ENCODE peak calls at places on chromosomes 7 and 10, in six cellular contexts. C is activated naive CD4-positive, alpha-beta T cell; T is GM19239; L is SW480; A is B cell; Q is OCI-LY7. Y is an unnamed sample.

GRCh38 chr7:75762350-75762917 is 9.6 kb downstream of the CCL26 start:
- DNase-seq in A (peak), Q (peak), C (no peak), L (peak), T (peak), Y (no peak)

GRCh38 chr10:124287791-124288190 is 130.9 kb downstream of the OAT start:
- DNase-seq in T (no peak), L (no peak), A (no peak), Q (no peak), C (no peak), Y (no peak)

GRCh38 chr10:2019281-2019680 is 282.0 kb upstream of the ADARB2 start:
- DNase-seq in C (no peak), A (no peak), Q (no peak), L (no peak), T (no peak), Y (no peak)

GRCh38 chr10:131841131-131841661 is 59.6 kb upstream of the PPP2R2D start:
- DNase-seq in A (no peak), L (no peak), T (no peak), C (no peak), Q (no peak), Y (peak)

GRCh38 chr10:112792487-112793196 is 157.4 kb upstream of the TCF7L2 start:
- DNase-seq in T (no peak), L (no peak), A (no peak), C (no peak), Q (no peak), Y (peak)

GRCh38 chr7:2016021-2016631 is 216.6 kb downstream of the MAD1L1 start:
- DNase-seq in C (no peak), A (peak), L (no peak), Q (no peak), T (no peak), Y (no peak)

GRCh38 chr10:125414998-125415397 is 254.6 kb upstream of the CTBP2 start:
- DNase-seq in L (no peak), Q (no peak), A (no peak), T (no peak), C (no peak), Y (no peak)

GRCh38 chr7:158093156-158093796 is 494.3 kb downstream of the PTPRN2 start:
- DNase-seq in T (no peak), C (no peak), L (no peak), A (no peak), Q (no peak), Y (peak)

GRCh38 chr10:79239930-79240713 is 107.1 kb upstream of the PPIF start:
- DNase-seq in C (no peak), T (no peak), Q (no peak), L (no peak), A (no peak), Y (no peak)

GRCh38 chr10:78829570-78829969 is 239.2 kb upstream of the ZMIZ1 start:
- DNase-seq in Q (no peak), T (no peak), A (no peak), C (no peak), L (no peak), Y (no peak)

GRCh38 chr10:55449981-55450380 is 649.0 kb upstream of the PCDH15 start:
- DNase-seq in T (no peak), A (no peak), C (no peak), L (no peak), Q (no peak), Y (no peak)

GRCh38 chr10:3067859-3068179 is 471 bp downstream of the PFKP start:
- DNase-seq in Q (peak), C (no peak), L (no peak), A (no peak), T (no peak), Y (no peak)

GRCh38 chr10:63765126-63765525 is 243.9 kb downstream of the REEP3 start:
- DNase-seq in A (no peak), L (no peak), Q (no peak), T (no peak), C (no peak), Y (no peak)

GRCh38 chr10:110751845-110752244 is 107.7 kb downstream of the RBM20 start:
- DNase-seq in Q (no peak), C (no peak), L (no peak), T (no peak), A (no peak), Y (no peak)

GRCh38 chr7:21767300-21767900 is 178.3 kb downstream of the CDCA7L start:
- DNase-seq in T (peak), L (peak), Q (peak), C (no peak), A (no peak), Y (no peak)

GRCh38 chr10:19498348-19499290 is 317.6 kb upstream of the PLXDC2 start:
- DNase-seq in Q (no peak), C (no peak), A (no peak), T (no peak), L (no peak), Y (no peak)

GRCh38 chr7:22555476-22555875 is 55.5 kb upstream of the STEAP1B start:
- DNase-seq in A (no peak), L (no peak), C (no peak), T (no peak), Q (no peak), Y (no peak)

GRCh38 chr10:93384006-93384405 is 98.1 kb downstream of the MYOF start:
- DNase-seq in T (no peak), L (peak), Q (no peak), C (no peak), A (no peak), Y (no peak)

GRCh38 chr10:1572519-1573333 is 164.6 kb downstream of the ADARB2 start:
- DNase-seq in C (no peak), Q (no peak), A (no peak), T (no peak), L (no peak), Y (no peak)

GRCh38 chr7:151168787-151169162 is 1.3 kb upstream of the GBX1 start:
- DNase-seq in A (no peak), Q (no peak), C (no peak), L (no peak), T (no peak), Y (no peak)

GRCh38 chr10:15433850-15434537 is 62.9 kb upstream of the FAM171A1 start:
- DNase-seq in C (no peak), T (no peak), A (peak), Q (peak), L (peak), Y (no peak)

GRCh38 chr7:139851770-139852481 is 22.9 kb downstream of the TBXAS1 start:
- DNase-seq in A (no peak), T (no peak), L (no peak), Q (no peak), C (no peak), Y (no peak)

GRCh38 chr7:32179567-32179966 is 109.4 kb upstream of the PDE1C start:
- DNase-seq in L (no peak), Q (no peak), T (no peak), C (no peak), A (no peak), Y (no peak)

GRCh38 chr7:98754041-98754479 is 115.8 kb downstream of the TMEM130 start:
- DNase-seq in L (peak), C (no peak), T (no peak), Q (peak), A (no peak), Y (no peak)

GRCh38 chr10:124417846-124418725 is 637 bp downstream of the OAT start:
- DNase-seq in Q (peak), C (peak), L (peak), T (no peak), A (peak), Y (peak)

GRCh38 chr7:125563964-125564529 is 634.4 kb upstream of the POT1 start:
- DNase-seq in T (no peak), C (no peak), L (peak), A (no peak), Q (no peak), Y (no peak)

GRCh38 chr10:56881218-56881617 is 520.2 kb upstream of the ZWINT start:
- DNase-seq in L (no peak), C (no peak), Q (no peak), A (no peak), T (no peak), Y (no peak)

GRCh38 chr10:88186335-88186734 is 322.9 kb downstream of the PTEN start:
- DNase-seq in C (no peak), Q (no peak), A (no peak), T (no peak), L (no peak), Y (no peak)

GRCh38 chr7:2668401-2668800 is 19.6 kb upstream of the AMZ1 start:
- DNase-seq in A (no peak), L (no peak), T (no peak), C (no peak), Q (no peak), Y (no peak)

GRCh38 chr7:155263522-155264197 is 34.0 kb upstream of the INSIG1 start:
- DNase-seq in A (no peak), T (no peak), L (no peak), C (no peak), Q (peak), Y (no peak)

GRCh38 chr7:135184254-135184841 is 13.8 kb upstream of the CYREN start:
- DNase-seq in L (no peak), T (no peak), A (no peak), Q (no peak), C (no peak), Y (peak)

GRCh38 chr7:139523199-139523941 is at the start of gene CLEC2L:
- DNase-seq in C (no peak), A (peak), Q (no peak), T (no peak), L (no peak), Y (no peak)

Y was measured in osteocyte.